ENCODE peak calls at places on chromosomes 5 and 9, in nine cellular contexts. C is uterus, P is heart left ventricle, L is Caco-2, H is PC-9, D is IMR-90, B is fibroblast of lung, V is stomach, G is H1. Q is an unnamed sample.
A peak's percentile ranks its signal among the peaks of the same experiment; 100 is the strongest.

GRCh38 chr5:10289353-10289752 is 18.3 kb downstream of the CMBL start:
- DNase-seq in H (peak; percentile 57), B (peak; percentile 45), V (peak; percentile 67), C (no peak), G (no peak), D (no peak), L (no peak), P (peak; percentile 51), Q (no peak)

GRCh38 chr9:87567566-87567965 is 69.9 kb downstream of the DAPK1 start:
- DNase-seq in B (peak; percentile 36), D (no peak), P (no peak), C (no peak), L (no peak), V (no peak), H (no peak), G (no peak), Q (no peak)

GRCh38 chr5:127373858-127374491 is 83.4 kb downstream of the MEGF10 start:
- DNase-seq in B (no peak), P (no peak), L (no peak), G (no peak), V (no peak), D (no peak), C (no peak), H (no peak), Q (no peak)

GRCh38 chr9:92917176-92917800 is 30.0 kb upstream of the FGD3 start:
- DNase-seq in B (no peak), D (no peak), G (no peak), H (no peak), P (peak; percentile 60), L (no peak), V (no peak), C (no peak), Q (no peak)

GRCh38 chr9:75087279-75087823 is 604 bp downstream of the NMRK1 start:
- DNase-seq in H (peak; percentile 64), L (no peak), P (no peak), B (peak; percentile 52), D (peak; percentile 31), V (peak; percentile 58), C (peak; percentile 33), G (no peak), Q (no peak)

GRCh38 chr9:34458967-34459355 is 356 bp downstream of the DNAI1 start:
- DNase-seq in L (no peak), B (no peak), D (no peak), P (no peak), C (no peak), V (no peak), H (no peak), G (no peak), Q (no peak)

GRCh38 chr9:86350006-86350755 is 4.0 kb downstream of the TUT7 start:
- DNase-seq in B (no peak), H (no peak), G (no peak), C (no peak), P (no peak), D (no peak), L (no peak), V (no peak), Q (no peak)

GRCh38 chr5:140358738-140359310 is 1.2 kb upstream of the SLC4A9 start:
- DNase-seq in D (peak; percentile 51), H (no peak), P (no peak), G (no peak), C (no peak), B (peak; percentile 42), L (peak; percentile 56), V (no peak), Q (no peak)

GRCh38 chr5:87069974-87070608 is 197.6 kb upstream of the RASA1 start:
- DNase-seq in D (peak; percentile 77), G (no peak), V (no peak), B (peak; percentile 77), P (peak; percentile 33), C (no peak), L (no peak), H (peak; percentile 45), Q (no peak)
- TF ChIP-seq CTCF in D (peak; percentile 74), G (no peak), V (no peak), B (peak; percentile 67), P (peak; percentile 52), C (no peak), L (peak; percentile 22), H (peak; percentile 65), Q (no peak)

DNA sequence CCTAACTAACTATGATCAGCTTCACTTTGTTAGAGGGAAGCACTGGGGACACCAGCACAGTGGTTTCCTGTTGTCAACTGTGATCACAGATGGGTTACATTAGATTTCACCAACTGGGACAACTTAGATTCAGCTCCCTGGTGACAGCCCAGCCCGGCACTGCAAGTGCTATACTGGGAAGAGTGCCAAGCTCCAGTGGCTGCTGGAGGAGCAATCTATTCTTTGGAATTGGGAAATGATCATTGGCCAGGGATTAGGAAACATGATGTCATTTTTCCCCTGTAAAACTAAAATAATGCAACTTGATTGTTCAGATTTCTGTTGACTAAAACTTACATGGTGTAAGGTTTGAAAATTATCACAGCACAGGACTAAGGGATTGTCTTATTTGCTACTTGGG is 33.2 kb downstream of the PTGR1 start:
- DNase-seq in G (no peak), V (no peak), B (peak; percentile 42), D (no peak), C (no peak), H (no peak), P (peak; percentile 49), L (no peak), Q (no peak)
- H3K9me3 ChIP-seq in G (peaks cover 7% of the 10 kb centered on the region), V (peaks cover 27% of the 10 kb centered on the region), B (no peaks in the 10 kb centered on the region), D (peaks cover 29% of the 10 kb centered on the region), C (no peaks in the 10 kb centered on the region), H (peaks cover 3% of the 10 kb centered on the region), P (no peaks in the 10 kb centered on the region), L (peaks cover 26% of the 10 kb centered on the region), Q (peaks cover 5% of the 10 kb centered on the region)

GRCh38 chr5:141878771-141879759 is 855 bp upstream of the PCDH1 start:
- DNase-seq in C (peak; percentile 90), V (peak; percentile 93), H (peak; percentile 96), L (peak; percentile 87), G (no peak), P (peak; percentile 95), B (peak; percentile 84), D (peak; percentile 80), Q (peak; percentile 94)
- H3K4me1 ChIP-seq in C (peaks cover 20% of the 10 kb centered on the region), V (peaks cover 70% of the 10 kb centered on the region), H (peaks cover 41% of the 10 kb centered on the region), L (peaks cover 32% of the 10 kb centered on the region), G (peaks cover 45% of the 10 kb centered on the region), P (peaks cover 86% of the 10 kb centered on the region), B (peaks cover 5% of the 10 kb centered on the region), D (peaks cover 8% of the 10 kb centered on the region), Q (peaks cover 34% of the 10 kb centered on the region)

GRCh38 chr5:171438753-171439152 is 19.3 kb downstream of the FGF18 start:
- DNase-seq in C (no peak), H (no peak), P (no peak), B (no peak), V (no peak), G (no peak), D (no peak), L (no peak), Q (no peak)

GRCh38 chr5:171435908-171436307 is 16.5 kb downstream of the FGF18 start:
- DNase-seq in H (no peak), D (no peak), L (no peak), B (no peak), P (no peak), V (no peak), C (no peak), G (no peak), Q (no peak)

GRCh38 chr5:171434874-171435273 is 15.4 kb downstream of the FGF18 start:
- DNase-seq in L (no peak), P (no peak), B (no peak), C (no peak), D (no peak), H (no peak), G (no peak), V (no peak), Q (no peak)

GRCh38 chr5:171436804-171437285 is 17.4 kb downstream of the FGF18 start:
- DNase-seq in L (no peak), P (no peak), H (no peak), C (no peak), G (no peak), B (no peak), D (no peak), V (peak; percentile 43), Q (no peak)

DNA sequence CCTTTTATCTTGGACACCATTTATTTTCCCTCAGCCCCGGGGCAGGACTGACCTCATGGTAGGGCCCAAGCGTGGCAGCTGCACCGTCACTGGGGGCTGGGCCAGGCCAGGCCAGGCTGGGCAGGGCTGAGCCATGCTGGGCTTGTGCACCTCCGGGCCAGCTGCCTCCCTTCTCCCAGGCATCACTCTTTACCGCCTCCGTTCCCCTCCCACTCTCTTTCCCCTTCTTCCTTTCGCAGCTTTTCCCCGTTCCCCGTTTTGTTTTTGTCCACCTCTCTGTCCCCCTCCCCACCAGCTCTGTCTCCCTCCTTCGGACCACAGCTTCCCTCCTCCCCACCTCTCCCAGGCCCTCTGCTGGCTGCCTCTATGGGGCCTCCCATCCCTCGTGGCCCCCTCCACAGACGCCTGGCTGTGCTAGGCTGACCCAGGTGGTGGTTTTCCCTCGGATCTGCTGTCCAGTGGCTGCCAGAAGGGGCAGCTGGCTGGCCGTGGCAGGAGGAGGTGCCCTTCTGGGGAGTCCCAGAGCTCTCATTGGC is 17.9 kb downstream of the FGF18 start:
- DNase-seq in P (no peak), V (peak; percentile 36), B (no peak), D (no peak), H (no peak), L (no peak), C (no peak), G (no peak), Q (no peak)
- TF ChIP-seq CTCF in P (no peak), V (no peak), B (no peak), D (no peak), H (no peak), L (no peak), C (no peak), G (no peak), Q (no peak)

DNA sequence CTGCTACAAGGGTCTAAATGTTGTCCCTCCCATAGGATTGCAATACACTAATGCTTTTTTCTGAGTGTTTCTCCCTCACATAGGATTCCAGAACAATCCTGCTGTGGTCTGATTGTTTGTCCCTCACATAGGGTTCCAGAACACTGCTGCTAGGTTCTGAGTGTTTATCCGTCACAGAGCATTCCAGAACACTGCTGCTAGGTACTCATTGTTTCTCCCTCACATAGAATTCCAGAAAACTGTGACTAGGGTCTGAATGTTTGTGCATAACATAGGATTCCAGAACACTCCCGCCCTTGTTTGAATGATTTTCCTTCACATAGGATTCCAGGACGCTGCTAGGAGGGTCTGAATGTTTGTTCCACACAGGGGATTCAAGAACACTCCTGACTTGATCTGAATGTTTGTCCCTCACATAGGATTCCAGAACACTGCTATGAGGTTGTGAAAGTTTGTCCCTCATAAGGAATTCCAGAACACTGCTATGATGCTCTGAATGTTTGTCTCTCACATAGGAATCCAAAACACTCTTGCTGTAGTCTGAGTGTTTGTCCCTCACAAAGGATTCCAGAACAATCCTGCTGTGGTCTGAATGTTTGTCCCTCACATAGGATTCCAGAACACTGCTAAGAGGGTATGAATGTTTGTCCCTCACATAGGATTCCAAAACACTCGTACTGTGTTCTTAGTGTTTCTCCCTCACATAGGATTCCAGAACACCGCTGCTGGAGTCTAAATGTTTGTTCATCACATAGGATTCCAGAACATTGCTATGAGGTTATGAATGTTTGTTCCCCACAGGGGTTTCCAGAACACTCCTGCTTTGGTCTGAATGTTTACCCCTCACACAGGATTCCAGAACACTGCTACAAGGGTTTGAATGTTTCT is 213.5 kb downstream of the FOXD4L6 start:
- DNase-seq in L (no peak), B (no peak), V (no peak), P (no peak), C (no peak), H (no peak), D (no peak), G (no peak), Q (no peak)
- H3K9me3 ChIP-seq in L (no peaks in the 10 kb centered on the region), B (no peaks in the 10 kb centered on the region), V (peaks cover 94% of the 10 kb centered on the region), P (peaks cover 86% of the 10 kb centered on the region), C (no peaks in the 10 kb centered on the region), H (no peaks in the 10 kb centered on the region), D (peaks cover 56% of the 10 kb centered on the region), G (peaks cover 66% of the 10 kb centered on the region), Q (peaks cover 43% of the 10 kb centered on the region)

Q was measured in kidney.